ENCODE peak calls at places on chromosomes 2 and 18, in eight cellular contexts. V, L, D, J, S, C, T and W are unnamed samples. For H3K9me3, the result is how much of the 10 kb centered on the place peaks cover.

GRCh38 chr2:152716805-152717241 is 438 bp downstream of the PRPF40A start:
- DNase-seq in V (peak), L (peak), D (peak), J (no peak), S (no peak), C (peak), T (peak), W (peak)

GRCh38 chr18:2417861-2418610 is 153.3 kb downstream of the METTL4 start:
- DNase-seq in V (no peak), L (no peak), D (peak), J (no peak), S (no peak), C (no peak), T (no peak), W (no peak)

GRCh38 chr2:142165790-142166189 is 35.0 kb upstream of the LRP1B start:
- DNase-seq in V (no peak), L (no peak), D (peak), J (no peak), S (no peak), C (no peak), T (peak), W (no peak)

GRCh38 chr2:28390857-28391563 is 1.6 kb upstream of the FOSL2 start:
- DNase-seq in V (peak), L (peak), D (peak), J (no peak), S (peak), C (peak), T (peak), W (no peak)

GRCh38 chr2:121699421-121700328 is 37.0 kb downstream of the NIFK start:
- DNase-seq in V (peak), L (peak), D (peak), J (peak), S (peak), C (peak), T (no peak), W (peak)

GRCh38 chr2:206160807-206161179 is 1.1 kb downstream of the EEF1B2 start:
- DNase-seq in V (no peak), L (no peak), D (no peak), J (no peak), S (no peak), C (peak), T (no peak), W (no peak)

GRCh38 chr2:112065966-112066365 is 10.9 kb downstream of the TMEM87B start:
- DNase-seq in V (no peak), L (peak), D (peak), J (no peak), S (no peak), C (no peak), T (no peak), W (no peak)

GRCh38 chr2:46803911-46804670 is 111.5 kb downstream of the MCFD2 start:
- DNase-seq in V (no peak), L (no peak), D (peak), J (no peak), S (no peak), C (peak), T (no peak), W (no peak)

GRCh38 chr2:237510502-237511217 is 23.6 kb downstream of the MLPH start:
- DNase-seq in V (no peak), L (no peak), D (no peak), J (no peak), S (peak), C (no peak), T (no peak), W (no peak)

GRCh38 chr2:96716388-96716787 is 23.5 kb downstream of the LMAN2L start:
- DNase-seq in V (no peak), L (no peak), D (no peak), J (no peak), S (no peak), C (no peak), T (no peak), W (no peak)

GRCh38 chr2:147989809-147990403 is 30.6 kb downstream of the ORC4 start:
- DNase-seq in V (no peak), L (peak), D (peak), J (no peak), S (no peak), C (peak), T (no peak), W (no peak)

GRCh38 chr18:72530622-72531021 is 13.5 kb downstream of the CBLN2 start:
- DNase-seq in V (no peak), L (no peak), D (no peak), J (no peak), S (no peak), C (no peak), T (no peak), W (no peak)
- H3K9me3 ChIP-seq in V (under half), L (under half), D (under half), J (under half), S (under half), C (under half), T (under half), W (under half)

GRCh38 chr18:73835039-73835438 is 312.6 kb downstream of the FBXO15 start:
- DNase-seq in V (no peak), L (no peak), D (no peak), J (no peak), S (no peak), C (no peak), T (no peak), W (no peak)
- H3K9me3 ChIP-seq in V (under half), L (under half), D (under half), J (under half), S (under half), C (under half), T (under half), W (under half)

GRCh38 chr2:235808366-235808765 is 314.5 kb downstream of the AGAP1 start:
- DNase-seq in V (no peak), L (no peak), D (no peak), J (no peak), S (no peak), C (no peak), T (no peak), W (no peak)
- H3K9me3 ChIP-seq in V (under half), L (under half), D (under half), J (under half), S (under half), C (under half), T (under half), W (under half)

GRCh38 chr2:48545244-48545643 is 15.3 kb downstream of the STON1 start:
- DNase-seq in V (no peak), L (no peak), D (no peak), J (no peak), S (no peak), C (no peak), T (peak), W (no peak)
- H3K9me3 ChIP-seq in V (under half), L (under half), D (under half), J (under half), S (under half), C (under half), T (under half), W (under half)

GRCh38 chr2:180311-180710 is 83.5 kb downstream of the SH3YL1 start:
- DNase-seq in V (no peak), L (no peak), D (no peak), J (no peak), S (no peak), C (peak), T (no peak), W (no peak)

GRCh38 chr2:184695-185094 is 79.1 kb downstream of the SH3YL1 start:
- DNase-seq in V (no peak), L (no peak), D (no peak), J (no peak), S (no peak), C (no peak), T (no peak), W (no peak)

GRCh38 chr2:185221-185620 is 78.6 kb downstream of the SH3YL1 start:
- DNase-seq in V (no peak), L (no peak), D (peak), J (peak), S (no peak), C (no peak), T (no peak), W (no peak)

GRCh38 chr2:179886-180285 is 83.9 kb downstream of the SH3YL1 start:
- DNase-seq in V (no peak), L (no peak), D (peak), J (no peak), S (no peak), C (peak), T (no peak), W (no peak)

GRCh38 chr2:182509-183122 is 81.2 kb downstream of the SH3YL1 start:
- DNase-seq in V (no peak), L (no peak), D (peak), J (no peak), S (no peak), C (no peak), T (no peak), W (no peak)
- H3K9me3 ChIP-seq in V (under half), L (under half), D (under half), J (under half), S (under half), C (under half), T (under half), W (under half)

GRCh38 chr2:220786216-220786615 is 785.9 kb downstream of the EPHA4 start:
- DNase-seq in V (no peak), L (no peak), D (no peak), J (peak), S (no peak), C (no peak), T (no peak), W (no peak)

GRCh38 chr2:220789961-220790360 is 782.1 kb downstream of the EPHA4 start:
- DNase-seq in V (no peak), L (no peak), D (peak), J (no peak), S (no peak), C (peak), T (no peak), W (no peak)

GRCh38 chr2:220785181-220785580 is 786.9 kb downstream of the EPHA4 start:
- DNase-seq in V (no peak), L (no peak), D (peak), J (no peak), S (no peak), C (no peak), T (no peak), W (no peak)

GRCh38 chr2:220783651-220784050 is 788.5 kb downstream of the EPHA4 start:
- DNase-seq in V (no peak), L (no peak), D (no peak), J (no peak), S (no peak), C (no peak), T (no peak), W (no peak)

GRCh38 chr2:220787251-220787650 is 784.9 kb downstream of the EPHA4 start:
- DNase-seq in V (no peak), L (no peak), D (no peak), J (no peak), S (no peak), C (no peak), T (no peak), W (no peak)
- H3K9me3 ChIP-seq in V (under half), L (under half), D (under half), J (under half), S (under half), C (under half), T (under half), W (under half)

DNA sequence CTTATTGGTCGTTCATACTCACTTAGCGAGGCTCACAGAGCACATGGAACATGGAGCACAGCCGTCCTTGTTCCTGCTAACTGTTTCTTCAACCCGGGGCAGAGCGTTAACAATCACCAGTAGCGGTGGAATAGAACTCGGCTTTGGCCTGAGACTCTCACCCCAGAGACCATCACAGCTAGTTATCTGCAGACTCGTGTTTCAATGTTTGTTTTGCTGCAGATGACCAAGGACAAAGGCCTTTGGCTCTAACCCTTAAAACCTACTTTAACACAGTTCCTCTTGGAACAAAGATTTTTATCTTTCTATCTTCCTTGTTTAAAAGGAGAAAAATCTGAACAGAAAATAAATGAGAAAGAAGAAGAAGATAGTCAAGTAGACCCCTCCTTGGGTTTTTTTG is 320.2 kb upstream of the UBE2E3 start:
- DNase-seq in V (no peak), L (no peak), D (no peak), J (no peak), S (no peak), C (no peak), T (no peak), W (no peak)
- H3K9me3 ChIP-seq in V (under half), L (under half), D (under half), J (under half), S (under half), C (under half), T (under half), W (under half)

GRCh38 chr18:62512532-62512931 is 10.3 kb upstream of the ZCCHC2 start:
- DNase-seq in V (no peak), L (no peak), D (no peak), J (no peak), S (no peak), C (no peak), T (no peak), W (no peak)
- H3K9me3 ChIP-seq in V (under half), L (under half), D (under half), J (under half), S (under half), C (under half), T (under half), W (under half)